ENCODE peak calls at places on chromosome 18, in nine cellular contexts. G is AG20443, P is EL, C is uterus, I is HS-5, T is left ventricle myocardium inferior, D is neural progenitor cell, Z is HCEC 1CT, B is GM06990. E is an unnamed sample.

GRCh38 chr18:32301976-32302743 is 112.3 kb downstream of the MEP1B start:
- DNase-seq in G (peak; percentile 72), P (peak; percentile 2), C (no peak), I (peak; percentile 50), T (no peak), D (no peak), Z (peak; percentile 83), B (peak; percentile 20), E (no peak)

GRCh38 chr18:13145636-13146190 is 72.8 kb upstream of the LDLRAD4 start:
- DNase-seq in G (no peak), P (no peak), C (no peak), I (no peak), T (no peak), D (no peak), Z (no peak), B (no peak), E (no peak)

GRCh38 chr18:14999085-14999975 is 251.4 kb downstream of the ANKRD30B start:
- DNase-seq in G (no peak), P (no peak), C (no peak), I (no peak), T (no peak), D (no peak), Z (no peak), B (no peak), E (no peak)

GRCh38 chr18:9741821-9742541 is 33.9 kb downstream of the RAB31 start:
- DNase-seq in G (peak; percentile 75), P (peak; percentile 54), C (no peak), I (no peak), T (no peak), D (peak; percentile 34), Z (no peak), B (no peak), E (peak; percentile 91)

GRCh38 chr18:72543362-72544055 is 633 bp downstream of the CBLN2 start:
- DNase-seq in G (no peak), P (no peak), C (no peak), I (no peak), T (no peak), D (peak; percentile 51), Z (no peak), B (peak; percentile 1), E (peak; percentile 26)

GRCh38 chr18:37544713-37545112 is 20.9 kb downstream of the CELF4 start:
- DNase-seq in G (no peak), P (no peak), C (no peak), I (no peak), T (no peak), D (no peak), Z (no peak), B (no peak), E (no peak)

GRCh38 chr18:48813833-48814489 is 136.8 kb downstream of the SMAD7 start:
- DNase-seq in G (no peak), P (no peak), C (peak; percentile 14), I (no peak), T (peak; percentile 24), D (no peak), Z (no peak), B (no peak), E (peak; percentile 95)

GRCh38 chr18:45014047-45014501 is 333.4 kb downstream of the SETBP1 start:
- DNase-seq in G (peak; percentile 89), P (peak; percentile 88), C (peak; percentile 69), I (peak; percentile 15), T (no peak), D (peak; percentile 32), Z (no peak), B (no peak), E (peak; percentile 91)

GRCh38 chr18:23106575-23106974 is 28.7 kb upstream of the CABLES1 start:
- DNase-seq in G (peak; percentile 86), P (peak; percentile 98), C (no peak), I (peak; percentile 94), T (no peak), D (no peak), Z (peak; percentile 93), B (no peak), E (peak; percentile 69)

GRCh38 chr18:6221602-6222014 is 193.1 kb downstream of the L3MBTL4 start:
- DNase-seq in G (no peak), P (no peak), C (no peak), I (no peak), T (no peak), D (no peak), Z (no peak), B (no peak), E (no peak)

GRCh38 chr18:10851824-10852225 is 297.5 kb downstream of the PIEZO2 start:
- DNase-seq in G (peak; percentile 59), P (peak; percentile 61), C (no peak), I (peak; percentile 4), T (no peak), D (peak; percentile 62), Z (peak; percentile 50), B (peak; percentile 64), E (peak; percentile 61)

GRCh38 chr18:657311-657997 is at the start of gene TYMS:
- DNase-seq in G (peak; percentile 70), P (peak; percentile 54), C (peak; percentile 26), I (peak; percentile 34), T (peak; percentile 21), D (peak; percentile 86), Z (peak; percentile 50), B (peak; percentile 83), E (peak; percentile 83)

GRCh38 chr18:68262697-68263293 is 452.1 kb downstream of the TMX3 start:
- DNase-seq in G (peak; percentile 48), P (peak; percentile 85), C (no peak), I (peak; percentile 69), T (no peak), D (no peak), Z (peak; percentile 94), B (no peak), E (no peak)

GRCh38 chr18:3579701-3580100 is 129.7 kb downstream of the TGIF1 start:
- DNase-seq in G (peak; percentile 62), P (peak; percentile 86), C (no peak), I (peak; percentile 63), T (no peak), D (no peak), Z (peak; percentile 92), B (no peak), E (no peak)

GRCh38 chr18:79857082-79857661 is 59.4 kb downstream of the KCNG2 start:
- DNase-seq in G (peak; percentile 53), P (no peak), C (no peak), I (no peak), T (no peak), D (no peak), Z (no peak), B (no peak), E (peak; percentile 56)

GRCh38 chr18:79595876-79596374 is 83.7 kb upstream of the CTDP1 start:
- DNase-seq in G (no peak), P (no peak), C (peak; percentile 2), I (no peak), T (peak; percentile 7), D (no peak), Z (no peak), B (no peak), E (no peak)

GRCh38 chr18:68418881-68419280 is 296.0 kb downstream of the TMX3 start:
- DNase-seq in G (no peak), P (peak; percentile 60), C (no peak), I (no peak), T (no peak), D (no peak), Z (peak; percentile 89), B (no peak), E (no peak)

GRCh38 chr18:35577045-35577848 is 4.3 kb upstream of the GALNT1 start:
- DNase-seq in G (no peak), P (no peak), C (no peak), I (no peak), T (no peak), D (no peak), Z (no peak), B (peak; percentile 87), E (no peak)

GRCh38 chr18:49884959-49885358 is 71.6 kb upstream of the ACAA2 start:
- DNase-seq in G (no peak), P (no peak), C (no peak), I (no peak), T (no peak), D (no peak), Z (no peak), B (no peak), E (no peak)

GRCh38 chr18:45637546-45638327 is 22.5 kb downstream of the SLC14A2 start:
- DNase-seq in G (peak; percentile 54), P (peak; percentile 45), C (peak; percentile 40), I (no peak), T (no peak), D (no peak), Z (no peak), B (no peak), E (peak; percentile 19)

GRCh38 chr18:1103567-1103966 is 198.9 kb downstream of the ADCYAP1 start:
- DNase-seq in G (no peak), P (no peak), C (no peak), I (no peak), T (no peak), D (no peak), Z (no peak), B (no peak), E (no peak)

GRCh38 chr18:50099725-50100414 is 95.1 kb downstream of the MYO5B start:
- DNase-seq in G (peak; percentile 21), P (peak; percentile 66), C (no peak), I (peak; percentile 55), T (no peak), D (no peak), Z (peak; percentile 90), B (peak; percentile 79), E (no peak)

GRCh38 chr18:79738565-79739439 is 58.9 kb upstream of the KCNG2 start:
- DNase-seq in G (no peak), P (no peak), C (no peak), I (no peak), T (peak; percentile 19), D (no peak), Z (no peak), B (no peak), E (no peak)

GRCh38 chr18:33812186-33812585 is 234.2 kb downstream of the ASXL3 start:
- DNase-seq in G (no peak), P (no peak), C (no peak), I (no peak), T (no peak), D (no peak), Z (no peak), B (no peak), E (no peak)

GRCh38 chr18:22983175-22983574 is 50.0 kb downstream of the RBBP8 start:
- DNase-seq in G (peak; percentile 24), P (peak; percentile 37), C (no peak), I (peak; percentile 30), T (no peak), D (peak; percentile 2), Z (peak; percentile 66), B (peak; percentile 10), E (peak; percentile 34)

GRCh38 chr18:48801728-48802542 is 148.8 kb downstream of the SMAD7 start:
- DNase-seq in G (no peak), P (no peak), C (peak; percentile 3), I (no peak), T (peak; percentile 9), D (no peak), Z (no peak), B (no peak), E (no peak)

GRCh38 chr18:59300676-59301285 is 17.7 kb downstream of the CPLX4 start:
- DNase-seq in G (no peak), P (no peak), C (no peak), I (no peak), T (no peak), D (no peak), Z (no peak), B (no peak), E (no peak)

GRCh38 chr18:38923136-38923535 is 1357.5 kb upstream of the CELF4 start:
- DNase-seq in G (no peak), P (no peak), C (no peak), I (no peak), T (no peak), D (no peak), Z (no peak), B (no peak), E (peak; percentile 90)

GRCh38 chr18:2331496-2331895 is 239.8 kb downstream of the METTL4 start:
- DNase-seq in G (no peak), P (no peak), C (no peak), I (no peak), T (no peak), D (no peak), Z (no peak), B (no peak), E (no peak)

GRCh38 chr18:80171190-80171872 is 62.3 kb downstream of the ADNP2 start:
- DNase-seq in G (peak; percentile 73), P (peak; percentile 17), C (peak; percentile 70), I (no peak), T (peak; percentile 39), D (peak; percentile 65), Z (peak; percentile 54), B (peak; percentile 43), E (peak; percentile 49)

GRCh38 chr18:73943763-73944162 is 203.9 kb downstream of the FBXO15 start:
- DNase-seq in G (no peak), P (no peak), C (no peak), I (no peak), T (no peak), D (no peak), Z (no peak), B (no peak), E (no peak)